ENCODE peak calls at places on chromosome 13, in nine cellular contexts. C is ovary; S is tibial artery; K is heart right ventricle; U is stomach; V is CD4-positive, CD25-positive, alpha-beta regulatory T cell; A is tibial nerve; R is heart left ventricle; J is testis. Y is an unnamed sample.
A peak's percentile ranks its signal among the peaks of the same experiment; 100 is the strongest.

GRCh38 chr13:35599385-35599784 is 122.9 kb upstream of the MAB21L1 start:
- DNase-seq in S (no peak), A (no peak), R (no peak), C (no peak), V (no peak), K (no peak), U (no peak), J (no peak), Y (no peak)

GRCh38 chr13:100124265-100124664 is 35.4 kb downstream of the PCCA start:
- DNase-seq in C (no peak), K (no peak), U (no peak), J (no peak), S (no peak), R (no peak), V (no peak), A (no peak), Y (no peak)

GRCh38 chr13:28035146-28035782 is 46.8 kb upstream of the URAD start:
- DNase-seq in J (no peak), A (no peak), K (no peak), S (no peak), U (no peak), R (no peak), V (no peak), C (no peak), Y (no peak)

GRCh38 chr13:112931028-112931934 is 37.7 kb upstream of the MCF2L start:
- DNase-seq in J (no peak), S (no peak), C (no peak), K (no peak), A (no peak), V (no peak), U (no peak), R (no peak), Y (no peak)

GRCh38 chr13:65300220-65300619 is 1929.9 kb downstream of the PCDH9 start:
- DNase-seq in U (no peak), A (no peak), V (no peak), C (no peak), K (no peak), J (no peak), R (no peak), S (no peak), Y (no peak)

GRCh38 chr13:88979465-88980180 is 1308.5 kb downstream of the SLITRK5 start:
- DNase-seq in A (no peak), V (no peak), C (no peak), U (no peak), K (no peak), J (no peak), S (no peak), R (peak; percentile 28), Y (no peak)

GRCh38 chr13:99909836-99910619 is 61.5 kb downstream of the ZIC5 start:
- DNase-seq in R (no peak), C (no peak), V (no peak), A (no peak), S (no peak), J (peak; percentile 64), K (peak; percentile 33), U (peak; percentile 59), Y (no peak)

GRCh38 chr13:19984430-19985218 is 26.1 kb downstream of the ZMYM2 start:
- DNase-seq in C (no peak), S (no peak), K (no peak), A (no peak), V (peak; percentile 80), U (no peak), R (no peak), J (no peak), Y (no peak)

GRCh38 chr13:74774252-74774651 is 640.0 kb upstream of the KLF12 start:
- DNase-seq in J (no peak), S (no peak), C (no peak), R (no peak), A (no peak), U (no peak), V (no peak), K (no peak), Y (no peak)

GRCh38 chr13:74773263-74773662 is 639.1 kb upstream of the KLF12 start:
- DNase-seq in C (no peak), R (no peak), A (no peak), V (no peak), S (no peak), U (no peak), K (no peak), J (no peak), Y (no peak)

GRCh38 chr13:74770361-74770760 is 636.2 kb upstream of the KLF12 start:
- DNase-seq in V (no peak), S (no peak), A (no peak), R (no peak), C (no peak), K (no peak), J (no peak), U (no peak), Y (no peak)

GRCh38 chr13:74768521-74769090 is 634.4 kb upstream of the KLF12 start:
- DNase-seq in K (no peak), U (no peak), S (no peak), A (no peak), R (no peak), J (no peak), V (no peak), C (no peak), Y (no peak)

GRCh38 chr13:74771964-74772363 is 637.8 kb upstream of the KLF12 start:
- DNase-seq in R (no peak), V (no peak), A (no peak), S (no peak), C (no peak), J (no peak), U (no peak), K (no peak), Y (no peak)
- H3K27ac ChIP-seq in R (no peak overlapping the region), V (no peak overlapping the region), A (no peak overlapping the region), S (no peak overlapping the region), C (no peak overlapping the region), J (no peak overlapping the region), U (no peak overlapping the region), K (no peak overlapping the region), Y (no peak overlapping the region)

DNA sequence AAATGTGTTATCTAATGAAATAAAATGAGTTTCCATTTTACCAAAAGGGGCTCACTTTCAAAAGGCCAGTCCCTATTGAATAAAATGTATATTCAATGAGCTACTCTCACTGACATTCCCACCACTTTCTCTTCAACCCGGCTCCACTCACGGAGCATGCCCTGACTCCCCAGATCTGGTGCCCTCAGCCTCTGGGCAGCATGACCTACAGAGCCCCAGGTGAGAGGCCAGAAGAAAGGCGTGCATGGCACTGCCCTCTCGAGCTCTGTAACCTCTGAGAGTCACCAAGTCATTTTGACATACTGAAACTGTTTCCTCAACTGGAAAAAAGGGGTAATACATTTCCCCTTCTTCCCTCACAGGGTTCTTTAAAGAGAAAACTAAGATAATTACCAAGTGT is 25.2 kb upstream of the SIAH3 start:
- DNase-seq in S (no peak), J (no peak), A (no peak), K (no peak), U (no peak), V (no peak), C (no peak), R (no peak), Y (no peak)
- H3K27ac ChIP-seq in S (no peak overlapping the region), J (no peak overlapping the region), A (no peak overlapping the region), K (no peak overlapping the region), U (no peak overlapping the region), V (no peak overlapping the region), C (no peak overlapping the region), R (no peak overlapping the region), Y (no peak overlapping the region)

DNA sequence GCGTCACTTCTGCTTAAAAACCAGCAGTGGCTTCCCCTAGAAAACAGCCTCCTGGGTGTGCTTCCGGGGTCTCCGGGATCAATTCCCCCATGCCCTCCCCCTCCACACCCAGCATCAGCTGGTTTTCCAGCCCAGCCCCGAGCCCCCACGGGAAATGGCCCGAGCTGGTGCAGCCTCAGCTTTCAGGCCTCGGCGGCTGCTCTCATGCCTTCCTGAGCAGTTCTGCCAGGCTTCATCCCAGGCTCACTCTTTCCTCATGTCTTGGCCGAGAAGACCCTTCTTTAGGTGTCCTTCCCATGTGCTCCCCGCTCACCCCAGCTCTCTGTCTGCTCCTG is 103.1 kb upstream of the RNF113B start:
- DNase-seq in C (no peak), V (no peak), K (no peak), S (no peak), R (no peak), A (no peak), U (no peak), J (no peak), Y (no peak)
- H3K27ac ChIP-seq in C (no peak overlapping the region), V (no peak overlapping the region), K (no peak overlapping the region), S (no peak overlapping the region), R (no peak overlapping the region), A (no peak overlapping the region), U (no peak overlapping the region), J (no peak overlapping the region), Y (no peak overlapping the region)

DNA sequence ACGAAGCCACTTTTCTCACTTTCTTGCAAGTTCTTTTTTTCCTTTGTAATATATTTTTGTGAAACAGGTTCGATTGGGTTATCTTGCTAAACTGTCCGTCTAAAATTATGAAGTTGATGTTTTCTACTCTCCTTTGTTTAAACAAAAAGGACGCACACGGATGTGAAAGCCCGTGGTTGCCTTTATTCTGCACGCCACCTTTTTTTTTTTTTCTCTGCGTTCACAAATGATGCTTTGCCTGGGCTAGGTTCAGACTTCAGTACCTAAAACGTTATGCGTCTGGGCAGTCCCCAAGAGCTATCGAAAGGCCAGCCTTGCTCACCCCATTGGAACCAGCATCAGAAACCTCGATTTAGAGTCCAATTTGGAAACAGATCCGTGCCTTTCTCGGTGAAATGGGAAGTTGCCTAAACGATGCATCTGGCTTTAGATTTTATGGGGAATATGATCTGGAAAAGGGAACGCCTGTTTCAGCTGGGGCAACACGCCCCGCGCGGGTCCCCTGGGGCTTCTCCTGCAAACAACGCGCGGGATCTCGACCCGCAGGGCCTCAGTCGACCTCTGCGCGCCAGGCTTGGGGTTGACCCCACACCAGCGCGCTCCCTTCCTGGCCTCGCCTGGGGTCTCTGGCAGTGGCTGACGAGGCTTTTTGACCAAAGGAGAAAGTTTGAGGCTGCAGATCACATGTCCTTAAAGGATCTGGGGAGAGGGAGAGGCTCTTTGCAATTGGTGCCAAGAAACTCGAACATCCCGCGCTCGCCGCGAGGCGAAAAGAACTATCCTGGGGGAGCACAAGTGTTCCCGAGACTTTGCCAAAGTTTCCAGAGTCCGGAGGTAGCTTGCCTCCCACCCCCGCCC is 114.0 kb downstream of the KCNRG start:
- DNase-seq in S (peak; percentile 47), J (no peak), V (peak; percentile 80), K (no peak), C (no peak), R (no peak), U (no peak), A (peak; percentile 57), Y (no peak)
- H3K27ac ChIP-seq in S (peak overlapping the region; percentile 80), J (peak overlapping the region; percentile 45), V (peak overlapping the region; percentile 61), K (no peak overlapping the region), C (no peak overlapping the region), R (no peak overlapping the region), U (peak overlapping the region; percentile 12), A (peak overlapping the region; percentile 91), Y (no peak overlapping the region)

DNA sequence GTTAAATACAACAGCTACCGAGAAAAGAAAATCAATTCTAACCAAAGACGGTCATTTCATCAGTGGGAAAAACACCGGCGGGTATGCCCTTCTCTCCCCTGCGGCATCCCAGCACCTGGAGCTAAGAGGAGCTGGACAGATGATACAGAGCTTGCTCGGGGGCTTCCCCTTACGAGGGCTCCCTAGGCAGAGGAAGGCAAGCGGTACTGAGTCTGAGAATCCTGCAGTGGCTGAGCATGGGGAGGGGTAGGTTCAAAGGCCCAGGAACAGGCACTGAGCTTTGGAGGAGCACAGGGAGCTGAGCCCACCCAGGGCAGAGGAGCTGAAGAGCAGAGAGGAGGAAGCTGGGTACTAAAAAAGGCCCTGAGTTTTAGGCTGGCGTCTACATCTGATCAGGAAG is 12.7 kb downstream of the STK24 start:
- DNase-seq in R (no peak), A (no peak), J (no peak), K (no peak), C (no peak), U (no peak), S (no peak), V (no peak), Y (no peak)
- H3K27ac ChIP-seq in R (peak overlapping the region; percentile 72), A (no peak overlapping the region), J (no peak overlapping the region), K (no peak overlapping the region), C (no peak overlapping the region), U (peak overlapping the region; percentile 47), S (peak overlapping the region; percentile 62), V (peak overlapping the region; percentile 82), Y (no peak overlapping the region)